ENCODE peak calls at places on chromosomes 4 and X, in four cellular contexts. One of them, this sample, is unnamed.

GRCh38 chr4:24470681-24471622 is 113.4 kb downstream of the DHX15 start:
- DNase-seq in H1: peak; percentile 67
- DNase-seq in HepG2: no peak
- DNase-seq in GM12878: no peak
- DNase-seq in this sample: no peak

GRCh38 chrX:109997786-109998452 is 5.0 kb upstream of the TMEM164 start:
- DNase-seq in H1: no peak
- DNase-seq in HepG2: no peak
- DNase-seq in GM12878: no peak
- DNase-seq in this sample: no peak

GRCh38 chrX:22389544-22390243 is 117.0 kb downstream of the CBLL2 start:
- DNase-seq in H1: no peak
- DNase-seq in HepG2: no peak
- DNase-seq in GM12878: no peak
- DNase-seq in this sample: no peak

GRCh38 chrX:39479856-39480255 is 617.9 kb downstream of the BCOR start:
- DNase-seq in H1: no peak
- DNase-seq in HepG2: no peak
- DNase-seq in GM12878: no peak
- DNase-seq in this sample: no peak

GRCh38 chrX:31061091-31061490 is 10.8 kb downstream of the FTHL17 start:
- DNase-seq in H1: no peak
- DNase-seq in HepG2: no peak
- DNase-seq in GM12878: no peak
- DNase-seq in this sample: no peak

GRCh38 chr4:66489783-66490452 is 819.6 kb upstream of the EPHA5 start:
- DNase-seq in H1: no peak
- DNase-seq in HepG2: no peak
- DNase-seq in GM12878: no peak
- DNase-seq in this sample: no peak

GRCh38 chrX:38347136-38347535 is 5.3 kb upstream of the OTC start:
- DNase-seq in H1: no peak
- DNase-seq in HepG2: no peak
- DNase-seq in GM12878: no peak
- DNase-seq in this sample: no peak

GRCh38 chrX:38045697-38046096 is 39.3 kb downstream of the SYTL5 start:
- DNase-seq in H1: no peak
- DNase-seq in HepG2: no peak
- DNase-seq in GM12878: no peak
- DNase-seq in this sample: no peak

GRCh38 chr4:155954118-155954503 is 445 bp upstream of the CTSO start:
- DNase-seq in H1: no peak
- DNase-seq in HepG2: no peak
- DNase-seq in GM12878: no peak
- DNase-seq in this sample: no peak

GRCh38 chrX:110965409-110965808 is 130.6 kb upstream of the PAK3 start:
- DNase-seq in H1: no peak
- DNase-seq in HepG2: no peak
- DNase-seq in GM12878: no peak
- DNase-seq in this sample: no peak

GRCh38 chr4:62709618-62710252 is 1509.6 kb downstream of the ADGRL3 start:
- DNase-seq in H1: no peak
- DNase-seq in HepG2: peak; percentile 34
- DNase-seq in GM12878: no peak
- DNase-seq in this sample: no peak

GRCh38 chr4:7414046-7414445 is 20.7 kb downstream of the PSAPL1 start:
- DNase-seq in H1: peak; percentile 37
- DNase-seq in HepG2: no peak
- DNase-seq in GM12878: no peak
- DNase-seq in this sample: no peak

GRCh38 chr4:7415927-7416686 is 18.6 kb downstream of the PSAPL1 start:
- DNase-seq in H1: no peak
- DNase-seq in HepG2: no peak
- DNase-seq in GM12878: no peak
- DNase-seq in this sample: no peak

GRCh38 chr4:7412586-7412975 is 22.1 kb downstream of the PSAPL1 start:
- DNase-seq in H1: peak; percentile 16
- DNase-seq in HepG2: no peak
- DNase-seq in GM12878: no peak
- DNase-seq in this sample: no peak

GRCh38 chr4:7416745-7417432 is 17.8 kb downstream of the PSAPL1 start:
- DNase-seq in H1: peak; percentile 24
- DNase-seq in HepG2: no peak
- DNase-seq in GM12878: no peak
- DNase-seq in this sample: no peak

GRCh38 chr4:7414736-7415510 is 19.8 kb downstream of the PSAPL1 start:
- DNase-seq in H1: peak; percentile 43
- DNase-seq in HepG2: no peak
- DNase-seq in GM12878: no peak
- DNase-seq in this sample: no peak
- TF ChIP-seq SUZ12 in H1: no peak
- TF ChIP-seq SUZ12 in HepG2: no peak
- TF ChIP-seq SUZ12 in GM12878: no peak
- TF ChIP-seq SUZ12 in this sample: no peak

DNA sequence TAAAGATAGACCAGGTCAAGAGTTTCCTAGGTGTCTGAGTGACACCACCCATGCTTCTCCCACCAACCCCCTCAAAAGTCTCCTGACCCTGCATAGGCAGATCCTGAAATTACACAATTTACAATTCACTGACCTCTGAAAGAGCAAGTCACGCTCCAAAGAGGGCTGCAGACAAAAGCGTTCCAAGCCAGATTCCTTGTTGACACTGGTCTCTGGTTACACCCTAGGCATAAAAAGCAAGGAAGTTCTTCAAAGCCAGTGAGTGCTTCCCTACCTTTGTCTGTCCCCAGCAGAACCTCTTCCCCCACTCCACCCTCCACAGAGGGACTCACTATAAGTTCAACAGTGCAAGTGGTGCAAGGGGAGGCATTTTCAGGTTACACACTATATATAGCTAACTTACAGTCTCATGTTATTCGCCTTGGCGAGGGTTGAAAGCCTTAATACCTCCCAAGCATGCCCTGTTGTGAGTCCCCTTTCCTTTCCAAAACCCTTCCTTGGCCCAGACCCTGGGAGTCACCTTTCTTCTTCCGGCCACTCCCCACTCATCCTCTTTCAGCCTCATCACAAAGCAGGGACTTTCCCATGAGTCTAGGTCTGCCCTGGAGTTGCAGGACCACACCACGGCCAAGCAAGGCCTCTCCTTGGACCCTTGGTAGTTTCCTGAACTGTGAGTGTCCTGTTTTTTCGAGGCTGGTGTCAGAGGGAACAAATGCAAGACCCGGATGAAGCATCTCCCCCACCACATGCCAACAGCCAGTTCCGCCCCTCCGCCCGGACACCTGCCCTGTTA is 58.0 kb upstream of the KLF3 start:
- DNase-seq in H1: peak; percentile 39
- DNase-seq in HepG2: peak; percentile 70
- DNase-seq in GM12878: no peak
- DNase-seq in this sample: peak; percentile 18
- TF ChIP-seq ZNF274 in H1: no peak
- TF ChIP-seq ZNF274 in HepG2: no peak
- TF ChIP-seq ZNF274 in GM12878: no peak
- TF ChIP-seq ZNF274 in this sample: no peak

GRCh38 chr4:84582988-84583870 is at the start of gene CDS1:
- DNase-seq in H1: peak; percentile 75
- DNase-seq in HepG2: no peak
- DNase-seq in GM12878: no peak
- DNase-seq in this sample: no peak
- H3K9ac ChIP-seq in H1: peak within 1 kb of the TSS; percentile 88
- H3K9ac ChIP-seq in HepG2: peak within 1 kb of the TSS; percentile 61
- H3K9ac ChIP-seq in GM12878: no peak within 1 kb of the TSS
- H3K9ac ChIP-seq in this sample: peak within 1 kb of the TSS; percentile 74

DNA sequence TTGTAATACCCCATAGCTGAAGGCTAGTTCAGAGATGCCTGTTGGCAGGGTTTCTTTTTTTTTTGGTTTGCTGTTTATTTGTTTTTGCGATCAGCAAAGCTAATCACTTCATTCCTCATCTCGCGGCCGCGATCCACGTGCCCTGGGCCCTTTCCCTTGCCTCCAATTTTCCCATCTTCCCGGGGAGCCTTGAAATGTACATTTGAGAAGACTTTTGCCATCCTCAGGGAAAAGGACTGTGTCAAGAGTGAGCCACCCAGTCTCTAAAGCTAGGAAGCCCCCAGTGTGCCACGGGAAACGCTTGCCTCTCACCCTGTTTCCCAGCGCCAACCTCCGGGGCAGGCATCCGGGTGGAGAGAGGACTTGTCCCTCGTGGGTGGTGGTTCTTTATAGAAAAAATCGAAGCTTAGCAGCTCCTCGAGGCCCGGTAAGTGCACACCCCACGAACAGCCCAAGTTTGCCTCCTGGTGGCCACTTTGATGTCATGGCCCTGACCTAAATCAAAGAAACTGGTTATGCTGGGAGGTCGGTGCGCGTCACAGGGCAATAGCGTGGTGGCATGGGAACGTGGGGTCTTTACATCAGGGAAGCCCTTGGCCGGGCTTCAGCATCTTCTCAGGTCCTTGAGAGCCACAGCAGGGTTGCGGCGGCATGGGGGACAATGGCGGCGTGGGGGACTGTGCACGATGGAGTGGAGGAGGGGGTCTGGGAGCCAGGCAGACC is 42.0 kb downstream of the MAP7D3 start:
- DNase-seq in H1: no peak
- DNase-seq in HepG2: no peak
- DNase-seq in GM12878: no peak
- DNase-seq in this sample: peak; percentile 22
- TF ChIP-seq SUZ12 in H1: no peak
- TF ChIP-seq SUZ12 in HepG2: no peak
- TF ChIP-seq SUZ12 in GM12878: no peak
- TF ChIP-seq SUZ12 in this sample: no peak

This sample was measured in NT2/D1.